ENCODE peak calls at places on chromosomes 6 and 20, in seven cellular contexts. I is fibroblast of the conjunctiva; Y is HFFc6; M is erythroblast; X is activated CD4-positive, alpha-beta T cell treated with anti-CD3 and anti-CD28 coated beads for 1 hour; B is SK-MEL-5; V is Caki2. W is an unnamed sample.

GRCh38 chr6:44151348-44152108 is 7.1 kb upstream of the CAPN11 start:
- DNase-seq in I (peak), B (peak), X (peak), V (peak), M (peak), Y (peak), W (no peak)

GRCh38 chr6:7137335-7138106 is 29.8 kb downstream of the RREB1 start:
- DNase-seq in X (peak), I (peak), M (peak), Y (peak), B (peak), V (no peak), W (no peak)

GRCh38 chr6:13079096-13079758 is 249.1 kb downstream of the TBC1D7 start:
- DNase-seq in V (no peak), I (no peak), M (no peak), B (no peak), X (no peak), Y (no peak), W (no peak)

GRCh38 chr20:10366898-10367419 is 67.1 kb downstream of the MKKS start:
- DNase-seq in B (no peak), Y (no peak), M (no peak), I (no peak), X (no peak), V (no peak), W (no peak)

GRCh38 chr6:39452306-39452705 is 129.8 kb upstream of the KCNK16 start:
- DNase-seq in M (no peak), X (no peak), B (peak), I (peak), V (peak), Y (no peak), W (no peak)

GRCh38 chr6:108914235-108915022 is 66.2 kb downstream of the ARMC2 start:
- DNase-seq in I (no peak), V (no peak), B (peak), Y (no peak), X (no peak), M (peak), W (no peak)

GRCh38 chr6:157070403-157071107 is 252.8 kb downstream of the TMEM242 start:
- DNase-seq in X (no peak), B (no peak), V (no peak), M (no peak), Y (no peak), I (peak), W (no peak)

GRCh38 chr6:85464722-85465150 is 14.9 kb downstream of the NT5E start:
- DNase-seq in X (no peak), I (no peak), Y (peak), B (no peak), V (peak), M (no peak), W (no peak)

GRCh38 chr6:48027704-48028435 is 83.1 kb downstream of the PTCHD4 start:
- DNase-seq in I (no peak), Y (no peak), V (peak), B (no peak), X (no peak), M (no peak), W (no peak)

GRCh38 chr20:53907968-53908751 is 162.2 kb downstream of the BCAS1 start:
- DNase-seq in I (no peak), M (no peak), X (no peak), B (no peak), V (no peak), Y (no peak), W (no peak)

GRCh38 chr6:87925373-87926060 is 122.1 kb upstream of the SPACA1 start:
- DNase-seq in I (no peak), M (no peak), Y (no peak), X (no peak), V (no peak), B (no peak), W (no peak)

GRCh38 chr6:101806241-101806640 is 412.7 kb downstream of the GRIK2 start:
- DNase-seq in V (no peak), X (no peak), B (peak), M (no peak), I (no peak), Y (peak), W (no peak)

GRCh38 chr6:7086488-7086887 is 21.3 kb upstream of the RREB1 start:
- DNase-seq in Y (no peak), M (peak), B (peak), I (no peak), X (peak), V (no peak), W (no peak)

GRCh38 chr20:11976966-11977365 is 59.3 kb downstream of the BTBD3 start:
- DNase-seq in X (no peak), I (no peak), B (no peak), Y (no peak), V (no peak), M (no peak), W (no peak)

GRCh38 chr6:73521351-73522254 is 771 bp upstream of the EEF1A1 start:
- DNase-seq in V (no peak), X (peak), M (peak), Y (peak), B (peak), I (peak), W (peak)

W was measured in amniotic stem cell.